ENCODE peak calls at places on chromosomes 4 and X, in ten cellular contexts. X is aorta; K is fibroblast of the aortic adventitia; V is GM12891; Q is T-helper 2 cell; B is occipital lobe; S is OCI-M1; Z is sciatic nerve; O is stimulated activated naive B cell treated with anti-CD40 and anti-IgM and Interleukin-4, amounts not matched to agents 10 μg/mL and 1 μg/mL and 100 μg/mL, for 72 hours; E is HEK293T. L is an unnamed sample.

GRCh38 chr4:151324449-151325319 is 721 bp downstream of the SH3D19 start:
- DNase-seq in X (peak), K (peak), V (no peak), Q (no peak), B (peak), S (no peak), Z (peak), O (peak), E (peak), L (peak)

GRCh38 chr4:185709802-185710486 is 102.0 kb downstream of the SORBS2 start:
- DNase-seq in X (no peak), K (no peak), V (no peak), Q (no peak), B (no peak), S (no peak), Z (no peak), O (no peak), E (no peak), L (no peak)

GRCh38 chrX:77505227-77505626 is 58.0 kb downstream of the FGF16 start:
- DNase-seq in X (no peak), K (peak), V (no peak), Q (no peak), B (no peak), S (no peak), Z (no peak), O (no peak), E (no peak), L (no peak)

GRCh38 chr4:16505726-16506125 is 279.5 kb upstream of the TAPT1 start:
- DNase-seq in X (no peak), K (peak), V (no peak), Q (no peak), B (no peak), S (no peak), Z (no peak), O (no peak), E (peak), L (no peak)

GRCh38 chr4:7911044-7911578 is 28.6 kb downstream of the AFAP1 start:
- DNase-seq in X (no peak), K (peak), V (no peak), Q (no peak), B (no peak), S (no peak), Z (no peak), O (no peak), E (no peak), L (no peak)

GRCh38 chrX:45306794-45307193 is 106.1 kb upstream of the DIPK2B start:
- DNase-seq in X (no peak), K (no peak), V (no peak), Q (no peak), B (no peak), S (no peak), Z (no peak), O (no peak), E (no peak), L (no peak)

GRCh38 chr4:185344743-185345538 is 50.8 kb downstream of the LRP2BP start:
- DNase-seq in X (no peak), K (no peak), V (no peak), Q (no peak), B (no peak), S (no peak), Z (no peak), O (peak), E (no peak), L (no peak)

GRCh38 chr4:17327587-17327986 is 184.3 kb downstream of the QDPR start:
- DNase-seq in X (no peak), K (peak), V (no peak), Q (no peak), B (no peak), S (no peak), Z (no peak), O (no peak), E (no peak), L (no peak)

GRCh38 chr4:128782076-128782715 is 27.3 kb upstream of the JADE1 start:
- DNase-seq in X (no peak), K (peak), V (no peak), Q (no peak), B (no peak), S (peak), Z (no peak), O (no peak), E (no peak), L (no peak)

GRCh38 chrX:115393271-115393670 is 103.8 kb downstream of the LUZP4 start:
- DNase-seq in X (no peak), K (peak), V (no peak), Q (no peak), B (no peak), S (peak), Z (no peak), O (no peak), E (no peak), L (peak)

GRCh38 chr4:74618659-74619058 is 173.7 kb downstream of the AREG start:
- DNase-seq in X (no peak), K (no peak), V (no peak), Q (no peak), B (no peak), S (no peak), Z (no peak), O (no peak), E (no peak), L (no peak)

L was measured in RWPE1.